ENCODE peak calls at places on chromosome 6, in eight cellular contexts. B is activated T-cell treated with anti-CD3 and anti-CD28 coated beads for 1 hour; A is stimulated activated CD8-positive, alpha-beta memory T cell treated with anti-CD3 and anti-CD28 coated beads, Interleukin-12 subunit alpha, Interleukin-12 subunit beta, amount 100 ng/mL, for 4 hours; C is GM03348; S is A549; T is NCI-H1092 treated with DMSO at 0.1 percent for 48 hours; D is CD8-positive, alpha-beta memory T cell; P is A673. F is an unnamed sample.

GRCh38 chr6:141024526-141024925 is 1108.2 kb upstream of the GJE1 start:
- DNase-seq in T (no peak), S (no peak), A (no peak), B (no peak), P (no peak), D (no peak), C (no peak), F (no peak)

GRCh38 chr6:96505363-96505762 is 16.2 kb upstream of the UFL1 start:
- DNase-seq in B (no peak), P (no peak), A (no peak), T (no peak), D (no peak), C (no peak), S (no peak), F (no peak)

GRCh38 chr6:50305660-50306059 is 255.9 kb upstream of the DEFB112 start:
- DNase-seq in B (no peak), S (peak; percentile 1), C (no peak), A (no peak), T (no peak), D (no peak), P (peak; percentile 3), F (no peak)

GRCh38 chr6:51024126-51024525 is 205.5 kb downstream of the TFAP2B start:
- DNase-seq in P (no peak), S (no peak), B (no peak), T (no peak), C (no peak), A (no peak), D (no peak), F (no peak)

GRCh38 chr6:33280539-33280938 is 3.6 kb downstream of the B3GALT4 start:
- DNase-seq in C (no peak), A (no peak), P (no peak), D (no peak), S (no peak), B (no peak), T (no peak), F (no peak)

GRCh38 chr6:24985313-24985712 is 49.6 kb upstream of the RIPOR2 start:
- DNase-seq in B (no peak), P (peak; percentile 41), S (no peak), D (no peak), C (no peak), T (no peak), A (no peak), F (no peak)

GRCh38 chr6:113057567-113058053 is 710.5 kb downstream of the RFPL4B start:
- DNase-seq in A (no peak), D (no peak), B (no peak), C (no peak), S (no peak), T (no peak), P (no peak), F (no peak)

GRCh38 chr6:139250296-139251274 is 41.2 kb downstream of the TXLNB start:
- DNase-seq in C (peak; percentile 64), T (peak; percentile 29), D (peak; percentile 30), A (peak; percentile 10), P (peak; percentile 70), B (peak; percentile 42), S (peak; percentile 53), F (no peak)

GRCh38 chr6:32113386-32114352 is 4.5 kb upstream of the TNXB start:
- DNase-seq in T (no peak), P (no peak), S (peak; percentile 73), D (no peak), C (peak; percentile 94), A (no peak), B (no peak), F (peak; percentile 89)

GRCh38 chr6:160013987-160014868 is 45.3 kb downstream of the IGF2R start:
- DNase-seq in T (peak; percentile 69), D (no peak), C (no peak), A (no peak), P (no peak), B (no peak), S (no peak), F (no peak)